ENCODE peak calls at places on chromosome X, in eight cellular contexts. D, T, O, H, V, X, R and N are unnamed samples.

GRCh38 chrX:9905288-9905687 is 61.9 kb upstream of the CLDN34 start:
- DNase-seq in D (peak; percentile 90), T (no peak), O (no peak), H (no peak), V (no peak), X (no peak), R (no peak), N (no peak)

GRCh38 chrX:123851010-123851409 is 8.8 kb upstream of the XIAP start:
- DNase-seq in D (no peak), T (no peak), O (no peak), H (no peak), V (no peak), X (no peak), R (no peak), N (no peak)

GRCh38 chrX:121958886-121959285 is 911.5 kb downstream of the GLUD2 start:
- DNase-seq in D (no peak), T (no peak), O (no peak), H (no peak), V (no peak), X (no peak), R (no peak), N (no peak)

GRCh38 chrX:24242649-24243556 is 71.0 kb downstream of the SUPT20HL2 start:
- DNase-seq in D (peak; percentile 63), T (peak; percentile 42), O (peak; percentile 63), H (peak; percentile 90), V (peak; percentile 27), X (no peak), R (no peak), N (no peak)

GRCh38 chrX:49727847-49728246 is 32.1 kb upstream of the PAGE1 start:
- DNase-seq in D (no peak), T (no peak), O (no peak), H (no peak), V (no peak), X (peak; percentile 68), R (no peak), N (no peak)

GRCh38 chrX:11704725-11705495 is 39.2 kb upstream of the ARHGAP6 start:
- DNase-seq in D (peak; percentile 5), T (no peak), O (no peak), H (no peak), V (no peak), X (no peak), R (no peak), N (no peak)

GRCh38 chrX:128020701-128021100 is 31.5 kb downstream of the ACTRT1 start:
- DNase-seq in D (peak; percentile 1), T (no peak), O (no peak), H (no peak), V (no peak), X (no peak), R (peak; percentile 5), N (no peak)

GRCh38 chrX:138691186-138691585 is 20.3 kb downstream of the FGF13 start:
- DNase-seq in D (no peak), T (no peak), O (no peak), H (no peak), V (no peak), X (no peak), R (no peak), N (no peak)

GRCh38 chrX:149494844-149495565 is 10.1 kb downstream of the IDS start:
- DNase-seq in D (no peak), T (no peak), O (no peak), H (no peak), V (no peak), X (no peak), R (peak; percentile 13), N (no peak)

GRCh38 chrX:93874554-93874953 is 200.5 kb downstream of the FAM133A start:
- DNase-seq in D (no peak), T (no peak), O (no peak), H (no peak), V (no peak), X (no peak), R (no peak), N (no peak)

GRCh38 chrX:149804102-149804501 is 22.4 kb downstream of the MAGEA9 start:
- DNase-seq in D (no peak), T (no peak), O (no peak), H (no peak), V (no peak), X (no peak), R (no peak), N (no peak)

GRCh38 chrX:121000589-121000988 is 15.0 kb upstream of the CT47A1 start:
- DNase-seq in D (no peak), T (no peak), O (no peak), H (no peak), V (no peak), X (no peak), R (no peak), N (no peak)

DNA sequence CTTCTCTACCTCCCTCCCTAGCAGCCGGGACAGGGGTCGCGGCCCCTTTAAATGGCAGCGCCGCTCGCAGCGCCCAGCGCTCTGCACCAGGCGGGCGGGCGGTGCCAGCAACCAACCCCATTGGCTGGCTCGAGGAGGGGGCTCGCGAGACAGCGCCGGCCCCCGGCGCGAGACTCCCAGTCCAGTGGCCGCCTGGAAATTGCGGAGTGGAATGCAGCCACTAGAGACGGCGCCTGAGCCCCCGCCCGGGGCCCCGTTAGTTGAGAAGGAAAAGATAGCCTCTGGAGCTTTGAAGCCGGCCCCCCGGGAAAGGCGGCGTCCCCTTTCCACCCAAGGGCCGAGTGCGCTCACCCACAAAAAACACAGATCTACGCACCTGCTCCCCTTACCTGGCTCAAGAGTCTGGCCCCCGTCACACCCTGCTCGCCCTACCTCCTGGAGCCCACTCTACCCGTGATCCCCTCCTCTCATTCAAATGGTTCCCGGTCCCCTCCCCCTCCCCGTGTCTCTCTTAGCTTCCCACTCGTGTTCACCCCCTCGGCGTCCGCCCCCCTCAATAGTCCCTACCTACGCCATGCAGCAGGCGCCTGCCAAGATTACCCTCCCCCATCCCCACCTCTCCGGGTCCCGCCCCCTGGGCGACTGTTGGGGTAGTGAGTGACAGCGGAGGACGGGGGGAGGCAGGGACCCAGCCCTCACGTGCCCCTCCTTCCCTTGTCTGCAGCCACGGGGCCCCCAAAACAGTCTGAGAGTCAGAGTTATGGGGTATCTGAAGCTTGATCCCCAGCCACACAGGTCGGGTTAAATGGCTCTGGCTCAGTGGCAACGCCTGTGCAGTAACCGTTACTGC is at the start of gene ZMYM3:
- DNase-seq in D (peak; percentile 76), T (peak; percentile 80), O (peak; percentile 83), H (peak; percentile 93), V (peak; percentile 86), X (peak; percentile 94), R (peak; percentile 85), N (peak; percentile 92)
- TF ChIP-seq POLR2A in D (no peak), T (peak; percentile 33), O (peak; percentile 48), H (peak; percentile 32), V (no peak), X (no peak), R (no peak), N (peak; percentile 51)

DNA sequence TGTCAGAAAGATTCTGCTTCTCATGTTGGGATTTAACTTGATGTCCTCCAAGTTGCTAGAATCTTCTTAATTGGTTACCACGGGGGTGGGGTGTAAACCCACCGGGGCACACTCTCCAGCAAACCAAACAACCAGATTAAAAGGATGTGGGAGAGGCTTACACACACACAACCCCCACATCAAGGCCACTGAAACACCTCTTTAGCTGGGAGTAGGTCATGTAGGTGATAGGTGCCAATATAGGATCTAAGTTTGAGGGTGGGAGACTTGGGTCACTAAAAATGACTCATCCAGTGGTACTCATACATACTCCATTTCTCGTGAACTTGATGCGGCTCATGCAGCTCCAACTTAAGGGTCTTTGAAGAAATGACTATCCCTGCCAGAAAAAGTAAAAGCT is 20.6 kb upstream of the CD40LG start:
- DNase-seq in D (no peak), T (no peak), O (no peak), H (no peak), V (no peak), X (no peak), R (no peak), N (no peak)
- H3K4me1 ChIP-seq in D (no peaks in the 10 kb centered on the region), T (no peaks in the 10 kb centered on the region), O (no peaks in the 10 kb centered on the region), H (no peaks in the 10 kb centered on the region), V (no peaks in the 10 kb centered on the region), X (no peaks in the 10 kb centered on the region), R (no peaks in the 10 kb centered on the region), N (no peaks in the 10 kb centered on the region)

GRCh38 chrX:39728852-39729587 is 368.7 kb downstream of the BCOR start:
- DNase-seq in D (no peak), T (no peak), O (no peak), H (no peak), V (no peak), X (no peak), R (no peak), N (no peak)

GRCh38 chrX:39731735-39732134 is 366.0 kb downstream of the BCOR start:
- DNase-seq in D (no peak), T (no peak), O (no peak), H (no peak), V (no peak), X (no peak), R (no peak), N (no peak)

GRCh38 chrX:39731390-39731680 is 366.4 kb downstream of the BCOR start:
- DNase-seq in D (no peak), T (no peak), O (no peak), H (no peak), V (no peak), X (no peak), R (no peak), N (no peak)

GRCh38 chrX:39729834-39730670 is 367.7 kb downstream of the BCOR start:
- DNase-seq in D (no peak), T (no peak), O (no peak), H (no peak), V (no peak), X (no peak), R (no peak), N (no peak)

GRCh38 chrX:39730671-39731389 is 366.9 kb downstream of the BCOR start:
- DNase-seq in D (peak; percentile 88), T (peak; percentile 38), O (peak; percentile 87), H (peak; percentile 94), V (peak; percentile 69), X (peak; percentile 85), R (peak; percentile 72), N (peak; percentile 78)
- TF ChIP-seq CTCF in D (peak; percentile 77), T (peak; percentile 58), O (peak; percentile 58), H (no peak), V (peak; percentile 32), X (peak; percentile 61), R (peak; percentile 69), N (peak; percentile 49)

GRCh38 chrX:43560247-43560946 is 95.7 kb upstream of the MAOA start:
- DNase-seq in D (no peak), T (no peak), O (no peak), H (no peak), V (no peak), X (no peak), R (no peak), N (no peak)

GRCh38 chrX:43564953-43565352 is 91.1 kb upstream of the MAOA start:
- DNase-seq in D (no peak), T (no peak), O (no peak), H (no peak), V (no peak), X (no peak), R (no peak), N (no peak)

GRCh38 chrX:43562372-43562771 is 93.7 kb upstream of the MAOA start:
- DNase-seq in D (no peak), T (no peak), O (no peak), H (no peak), V (no peak), X (no peak), R (no peak), N (no peak)

DNA sequence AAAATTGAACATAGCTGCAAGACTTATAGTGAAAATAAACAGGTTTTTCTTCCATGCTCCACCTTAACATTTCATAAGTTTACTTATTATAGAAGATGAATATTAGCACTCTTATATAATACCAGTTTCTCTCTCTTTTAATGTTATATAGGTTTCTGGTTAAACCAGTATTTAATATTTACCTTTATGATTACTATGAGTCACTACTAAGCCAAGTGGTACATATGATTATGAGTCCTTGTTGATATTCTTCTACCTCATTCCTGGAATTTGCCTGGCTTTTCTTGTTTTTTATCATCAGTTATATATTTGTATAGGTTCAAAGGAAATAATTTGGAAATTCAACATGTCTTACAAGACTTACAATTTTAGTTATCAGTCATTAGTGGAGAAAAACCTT is 89.9 kb upstream of the MAOA start:
- DNase-seq in D (no peak), T (no peak), O (no peak), H (no peak), V (no peak), X (no peak), R (no peak), N (no peak)
- TF ChIP-seq POLR2A in D (no peak), T (no peak), O (no peak), H (no peak), V (no peak), X (no peak), R (no peak), N (no peak)